ENCODE peak calls at places on chromosomes 16 and 17, in five cellular contexts. I is endodermal cell, V is H1, W is GM06990, N is foreskin fibroblast. K is an unnamed sample.

GRCh38 chr17:18043491-18043890 is 4.3 kb downstream of the GID4 start:
- DNase-seq in I (no peak), V (no peak), W (no peak), N (peak), K (no peak)

GRCh38 chr17:81309140-81309858 is 14.2 kb upstream of the SLC38A10 start:
- DNase-seq in I (peak), V (peak), W (peak), N (peak), K (no peak)

GRCh38 chr16:867421-868385 is 67.2 kb upstream of the GNG13 start:
- DNase-seq in I (no peak), V (no peak), W (no peak), N (no peak), K (no peak)

GRCh38 chr16:50266337-50267091 is at the start of gene ADCY7:
- DNase-seq in I (peak), V (no peak), W (peak), N (peak), K (peak)

GRCh38 chr17:72250206-72250605 is 129.4 kb downstream of the SOX9 start:
- DNase-seq in I (no peak), V (no peak), W (no peak), N (no peak), K (no peak)

GRCh38 chr16:73390936-73391335 is 343.0 kb upstream of the ZFHX3 start:
- DNase-seq in I (no peak), V (no peak), W (no peak), N (no peak), K (no peak)

GRCh38 chr16:84278968-84279367 is 15.7 kb upstream of the WFDC1 start:
- DNase-seq in I (peak), V (no peak), W (no peak), N (no peak), K (no peak)

GRCh38 chr17:234163-235047 is 53.0 kb upstream of the DOC2B start:
- DNase-seq in I (no peak), V (peak), W (no peak), N (peak), K (peak)

GRCh38 chr17:29390856-29391631 is 881 bp downstream of the TAOK1 start:
- DNase-seq in I (peak), V (peak), W (peak), N (peak), K (no peak)

GRCh38 chr17:20926532-20926931 is 116.3 kb downstream of the USP22 start:
- DNase-seq in I (no peak), V (no peak), W (no peak), N (peak), K (no peak)

GRCh38 chr17:15456972-15457722 is 10.3 kb downstream of the CDRT4 start:
- DNase-seq in I (no peak), V (no peak), W (no peak), N (peak), K (no peak)

GRCh38 chr17:76404976-76405563 is 20.7 kb downstream of the SPHK1 start:
- DNase-seq in I (no peak), V (no peak), W (no peak), N (no peak), K (no peak)

GRCh38 chr17:38730526-38731379 is 612 bp downstream of the CISD3 start:
- DNase-seq in I (peak), V (peak), W (peak), N (peak), K (no peak)

GRCh38 chr17:39123627-39124026 is 27.8 kb downstream of the PLXDC1 start:
- DNase-seq in I (no peak), V (no peak), W (no peak), N (no peak), K (no peak)

GRCh38 chr16:80610489-80611156 is 69.8 kb downstream of the DYNLRB2 start:
- DNase-seq in I (peak), V (no peak), W (no peak), N (peak), K (no peak)

GRCh38 chr17:30555942-30556341 is 78.7 kb downstream of the GOSR1 start:
- DNase-seq in I (no peak), V (no peak), W (no peak), N (no peak), K (no peak)

GRCh38 chr16:4936991-4937781 is at the start of gene PPL:
- DNase-seq in I (peak), V (peak), W (peak), N (peak), K (no peak)

GRCh38 chr17:66462010-66462409 is 159.6 kb downstream of the PRKCA start:
- DNase-seq in I (no peak), V (no peak), W (no peak), N (no peak), K (no peak)

GRCh38 chr16:72109966-72110530 is 16.4 kb downstream of the DHX38 start:
- DNase-seq in I (no peak), V (no peak), W (no peak), N (no peak), K (no peak)

GRCh38 chr16:24838554-24839266 is 7.1 kb upstream of the SLC5A11 start:
- DNase-seq in I (peak), V (no peak), W (no peak), N (peak), K (no peak)

GRCh38 chr16:89291355-89291754 is 73.9 kb downstream of the ZNF778 start:
- DNase-seq in I (no peak), V (no peak), W (no peak), N (no peak), K (no peak)

GRCh38 chr16:89291776-89292175 is 74.3 kb downstream of the ZNF778 start:
- DNase-seq in I (no peak), V (no peak), W (no peak), N (no peak), K (no peak)

GRCh38 chr16:89293276-89294143 is 76.0 kb downstream of the ZNF778 start:
- DNase-seq in I (peak), V (peak), W (no peak), N (no peak), K (no peak)

GRCh38 chr16:89290887-89291286 is 73.4 kb downstream of the ZNF778 start:
- DNase-seq in I (peak), V (peak), W (no peak), N (no peak), K (no peak)

GRCh38 chr16:89292443-89293078 is 75.1 kb downstream of the ZNF778 start:
- DNase-seq in I (peak), V (no peak), W (no peak), N (no peak), K (no peak)
- H3K4me3 ChIP-seq in I (no peak), V (no peak), W (no peak), N (no peak), K (no peak)

GRCh38 chr17:1942066-1942365 is 83.1 kb downstream of the RTN4RL1 start:
- DNase-seq in I (no peak), V (no peak), W (no peak), N (no peak), K (no peak)
- H3K4me3 ChIP-seq in I (no peak), V (no peak), W (no peak), N (no peak), K (no peak)

GRCh38 chr16:66926171-66926570 is 836 bp upstream of the RRAD start:
- DNase-seq in I (no peak), V (no peak), W (no peak), N (peak), K (no peak)
- H3K4me3 ChIP-seq in I (no peak), V (no peak), W (no peak), N (no peak), K (no peak)

GRCh38 chr17:5413682-5414081 is 5.8 kb downstream of the NUP88 start:
- DNase-seq in I (no peak), V (no peak), W (no peak), N (peak), K (no peak)

GRCh38 chr17:5418858-5419355 is 555 bp downstream of the NUP88 start:
- DNase-seq in I (no peak), V (no peak), W (peak), N (peak), K (peak)

GRCh38 chr17:5419959-5420653 is at the start of gene RPAIN:
- DNase-seq in I (peak), V (peak), W (no peak), N (peak), K (peak)

GRCh38 chr17:5419356-5419958 is at the start of gene NUP88:
- DNase-seq in I (peak), V (peak), W (peak), N (peak), K (peak)

GRCh38 chr17:5416886-5417285 is 2.6 kb downstream of the NUP88 start:
- DNase-seq in I (no peak), V (no peak), W (no peak), N (no peak), K (no peak)
- H3K4me3 ChIP-seq in I (no peak), V (no peak), W (no peak), N (no peak), K (no peak)

GRCh38 chr17:75009139-75009724 is 3.2 kb upstream of the MRPL58 start:
- DNase-seq in I (no peak), V (no peak), W (no peak), N (peak), K (no peak)
- H3K4me3 ChIP-seq in I (no peak), V (no peak), W (no peak), N (no peak), K (no peak)

GRCh38 chr17:31674305-31674704 is 184.7 kb downstream of the COPRS start:
- DNase-seq in I (peak), V (no peak), W (no peak), N (peak), K (no peak)
- H3K4me3 ChIP-seq in I (no peak), V (no peak), W (no peak), N (no peak), K (no peak)

GRCh38 chr16:2043296-2043979 is 4.2 kb downstream of the NTHL1 start:
- DNase-seq in I (no peak), V (no peak), W (no peak), N (no peak), K (no peak)

GRCh38 chr16:2042666-2043295 is 4.9 kb downstream of the NTHL1 start:
- DNase-seq in I (no peak), V (no peak), W (no peak), N (no peak), K (no peak)

GRCh38 chr16:2044541-2044940 is 3.1 kb downstream of the NTHL1 start:
- DNase-seq in I (no peak), V (no peak), W (no peak), N (no peak), K (no peak)

GRCh38 chr16:2042171-2042570 is 5.5 kb downstream of the NTHL1 start:
- DNase-seq in I (no peak), V (no peak), W (no peak), N (no peak), K (no peak)

GRCh38 chr16:2043980-2044451 is 3.6 kb downstream of the NTHL1 start:
- DNase-seq in I (no peak), V (no peak), W (no peak), N (no peak), K (no peak)
- H3K4me3 ChIP-seq in I (no peak), V (no peak), W (no peak), N (no peak), K (no peak)